ENCODE peak calls at places on chromosomes 4 and X, in six cellular contexts. T is PC-3, N is tibial artery, Z is uterus, B is A549, U is GM23248. H is an unnamed sample.

GRCh38 chr4:21102667-21103066 is 402.4 kb downstream of the PACRGL start:
- DNase-seq in T (no peak), N (no peak), Z (no peak), B (no peak), U (no peak), H (no peak)

GRCh38 chr4:24260133-24260532 is 324.2 kb downstream of the DHX15 start:
- DNase-seq in T (no peak), N (no peak), Z (no peak), B (no peak), U (no peak), H (no peak)

GRCh38 chr4:186767794-186768193 is 44.1 kb upstream of the FAT1 start:
- DNase-seq in T (no peak), N (no peak), Z (no peak), B (no peak), U (no peak), H (no peak)

GRCh38 chr4:123755655-123756054 is 359.1 kb downstream of the SPRY1 start:
- DNase-seq in T (no peak), N (no peak), Z (no peak), B (no peak), U (no peak), H (no peak)

GRCh38 chr4:4677825-4678522 is 136.1 kb upstream of the STX18 start:
- DNase-seq in T (no peak), N (no peak), Z (peak), B (no peak), U (peak), H (no peak)

GRCh38 chrX:129781134-129782014 is 1.6 kb downstream of the SASH3 start:
- DNase-seq in T (no peak), N (no peak), Z (no peak), B (no peak), U (no peak), H (no peak)

GRCh38 chr4:170400346-170400745 is 310.6 kb upstream of the AADAT start:
- DNase-seq in T (peak), N (no peak), Z (no peak), B (no peak), U (peak), H (no peak)

GRCh38 chr4:18366762-18367358 is 345.3 kb upstream of the LCORL start:
- DNase-seq in T (peak), N (no peak), Z (no peak), B (no peak), U (peak), H (no peak)

GRCh38 chrX:14697453-14697852 is 168.1 kb downstream of the GLRA2 start:
- DNase-seq in T (peak), N (no peak), Z (no peak), B (peak), U (peak), H (no peak)

GRCh38 chr4:128538111-128538882 is 250.7 kb upstream of the PGRMC2 start:
- DNase-seq in T (peak), N (no peak), Z (no peak), B (no peak), U (peak), H (no peak)

GRCh38 chrX:39480966-39481365 is 616.8 kb downstream of the BCOR start:
- DNase-seq in T (no peak), N (no peak), Z (no peak), B (no peak), U (no peak), H (no peak)

GRCh38 chr4:155799106-155799793 is 40.4 kb downstream of the GUCY1B1 start:
- DNase-seq in T (no peak), N (no peak), Z (no peak), B (no peak), U (peak), H (no peak)

GRCh38 chr4:168028568-168028967 is 63.8 kb upstream of the ANXA10 start:
- DNase-seq in T (peak), N (no peak), Z (no peak), B (peak), U (peak), H (no peak)

GRCh38 chrX:70901465-70901864 is 7.0 kb downstream of the TEX11 start:
- DNase-seq in T (no peak), N (no peak), Z (no peak), B (no peak), U (no peak), H (no peak)

GRCh38 chrX:71489540-71489939 is 43.4 kb upstream of the OGT start:
- DNase-seq in T (no peak), N (no peak), Z (no peak), B (no peak), U (peak), H (no peak)

GRCh38 chr4:83108101-83108861 is 6.2 kb downstream of the PLAC8 start:
- DNase-seq in T (no peak), N (no peak), Z (no peak), B (no peak), U (no peak), H (no peak)

GRCh38 chrX:78517124-78517523 is 142.0 kb downstream of the RTL3 start:
- DNase-seq in T (peak), N (no peak), Z (no peak), B (no peak), U (no peak), H (peak)

GRCh38 chr4:142405021-142405991 is 440.8 kb downstream of the INPP4B start:
- DNase-seq in T (peak), N (peak), Z (peak), B (peak), U (peak), H (peak)

GRCh38 chr4:17153572-17153971 is 255.1 kb upstream of the LDB2 start:
- DNase-seq in T (no peak), N (no peak), Z (no peak), B (no peak), U (no peak), H (no peak)

GRCh38 chr4:632391-632790 is 7.0 kb downstream of the PDE6B start:
- DNase-seq in T (no peak), N (peak), Z (no peak), B (no peak), U (no peak), H (no peak)

GRCh38 chr4:10578027-10578426 is 106.5 kb downstream of the CLNK start:
- DNase-seq in T (no peak), N (no peak), Z (no peak), B (no peak), U (no peak), H (no peak)

GRCh38 chr4:15498356-15498755 is 28.7 kb downstream of the CC2D2A start:
- DNase-seq in T (no peak), N (no peak), Z (no peak), B (no peak), U (no peak), H (no peak)

GRCh38 chr4:22356996-22357596 is 158.8 kb downstream of the ADGRA3 start:
- DNase-seq in T (peak), N (no peak), Z (no peak), B (no peak), U (peak), H (no peak)

GRCh38 chr4:38979511-38980230 is 52.5 kb downstream of the TMEM156 start:
- DNase-seq in T (no peak), N (no peak), Z (no peak), B (no peak), U (peak), H (no peak)

GRCh38 chr4:169116270-169116901 is 106.3 kb upstream of the CBR4 start:
- DNase-seq in T (peak), N (no peak), Z (no peak), B (no peak), U (peak), H (peak)

GRCh38 chr4:154427149-154427548 is 64.5 kb downstream of the DCHS2 start:
- DNase-seq in T (no peak), N (no peak), Z (no peak), B (no peak), U (no peak), H (no peak)

GRCh38 chr4:113919145-113919544 is 60.3 kb downstream of the ARSJ start:
- DNase-seq in T (no peak), N (no peak), Z (no peak), B (no peak), U (no peak), H (no peak)

GRCh38 chrX:42597481-42597880 is 180.5 kb downstream of the PPP1R2C start:
- DNase-seq in T (no peak), N (no peak), Z (no peak), B (no peak), U (no peak), H (no peak)

GRCh38 chrX:153921511-153922285 is 4.4 kb downstream of the ARHGAP4 start:
- DNase-seq in T (no peak), N (no peak), Z (no peak), B (no peak), U (peak), H (no peak)

GRCh38 chr4:153120235-153120634 is 84.0 kb upstream of the TRIM2 start:
- DNase-seq in T (no peak), N (no peak), Z (no peak), B (no peak), U (no peak), H (no peak)

GRCh38 chr4:47720787-47721186 is 117.1 kb downstream of the CORIN start:
- DNase-seq in T (no peak), N (no peak), Z (no peak), B (no peak), U (no peak), H (no peak)

GRCh38 chr4:77699731-77700210 is 94.2 kb downstream of the CXCL13 start:
- DNase-seq in T (peak), N (no peak), Z (no peak), B (no peak), U (peak), H (peak)

GRCh38 chr4:71630783-71631182 is 153.1 kb downstream of the GC start:
- DNase-seq in T (peak), N (no peak), Z (no peak), B (no peak), U (no peak), H (no peak)

GRCh38 chrX:40078489-40079288 is 19.1 kb downstream of the BCOR start:
- DNase-seq in T (no peak), N (no peak), Z (no peak), B (no peak), U (peak), H (no peak)

GRCh38 chr4:26936284-26937065 is 75.8 kb downstream of the STIM2 start:
- DNase-seq in T (no peak), N (no peak), Z (no peak), B (no peak), U (no peak), H (no peak)

GRCh38 chrX:40050532-40050931 is 47.2 kb downstream of the BCOR start:
- DNase-seq in T (no peak), N (no peak), Z (no peak), B (no peak), U (no peak), H (no peak)

GRCh38 chr4:1293531-1293941 is 3.8 kb downstream of the MAEA start:
- DNase-seq in T (no peak), N (no peak), Z (no peak), B (no peak), U (no peak), H (no peak)

GRCh38 chr4:2297606-2298517 is 36.0 kb upstream of the MXD4 start:
- DNase-seq in T (no peak), N (peak), Z (no peak), B (no peak), U (no peak), H (no peak)

GRCh38 chr4:183100298-183100599 is 1.2 kb downstream of the WWC2 start:
- DNase-seq in T (no peak), N (no peak), Z (no peak), B (no peak), U (no peak), H (no peak)

GRCh38 chr4:74933562-74934015 is 673 bp downstream of the PARM1 start:
- DNase-seq in T (no peak), N (peak), Z (peak), B (no peak), U (peak), H (no peak)
- H3K4me3 ChIP-seq in T (peak), N (peak), Z (peak), B (peak), U (peak), H (peak)

GRCh38 chrX:54920610-54921426 is at the start of gene TRO:
- DNase-seq in T (no peak), N (no peak), Z (no peak), B (no peak), U (peak), H (no peak)
- H3K4me3 ChIP-seq in T (no peak), N (peak), Z (peak), B (peak), U (peak), H (peak)

GRCh38 chrX:34658316-34658715 is 1.2 kb upstream of the TMEM47 start:
- DNase-seq in T (no peak), N (no peak), Z (no peak), B (no peak), U (peak), H (no peak)
- H3K4me3 ChIP-seq in T (no peak), N (no peak), Z (no peak), B (no peak), U (peak), H (no peak)

DNA sequence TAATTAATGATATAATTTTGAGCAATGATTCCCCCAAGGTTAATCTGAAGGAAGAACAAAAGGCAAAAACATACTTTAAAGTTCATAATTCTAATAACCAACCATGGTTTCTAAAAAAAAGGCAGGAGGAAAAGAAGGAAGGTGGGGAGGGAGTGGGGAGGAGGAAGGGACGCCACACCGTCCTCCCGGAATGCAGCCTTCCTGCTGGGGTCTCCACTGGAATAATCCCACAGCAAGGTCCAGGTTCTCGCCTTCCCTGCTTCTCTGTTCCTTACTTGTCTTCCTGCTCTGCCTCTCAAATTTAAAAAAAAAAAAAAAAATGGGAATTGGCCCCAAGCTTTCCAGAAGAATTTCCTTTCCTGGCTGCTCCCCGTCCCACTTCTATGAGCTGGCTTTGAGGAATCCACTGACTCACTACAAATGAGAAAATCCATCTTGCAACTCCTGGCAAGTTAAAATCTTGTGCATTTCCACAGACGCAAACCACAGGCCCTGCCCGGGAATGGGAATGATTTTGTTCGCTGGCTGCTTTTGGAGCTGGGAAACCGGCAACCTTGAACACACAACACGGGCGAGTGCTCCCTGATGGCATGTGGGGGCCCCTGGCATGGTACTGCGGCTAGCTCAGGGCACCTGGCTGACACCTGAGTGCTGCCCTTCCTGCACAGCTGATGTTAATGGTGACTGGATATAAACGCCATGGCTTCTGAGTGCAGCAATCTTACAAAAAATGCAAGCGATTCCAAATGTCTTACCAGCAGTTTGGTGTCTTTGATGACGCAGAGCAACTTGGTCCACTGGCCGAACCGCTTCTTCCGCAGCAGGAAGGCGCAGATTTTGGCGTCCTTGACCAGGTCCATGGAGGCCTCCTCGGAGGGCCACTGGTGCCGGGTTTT is 97.0 kb downstream of the AFAP1 start:
- DNase-seq in T (peak), N (peak), Z (peak), B (peak), U (peak), H (peak)
- H3K4me3 ChIP-seq in T (peak), N (peak), Z (no peak), B (no peak), U (peak), H (peak)

GRCh38 chr4:151227731-151228130 is 49.2 kb upstream of the PRSS48 start:
- DNase-seq in T (peak), N (peak), Z (peak), B (no peak), U (peak), H (peak)
- H3K4me3 ChIP-seq in T (no peak), N (peak), Z (peak), B (no peak), U (peak), H (peak)

GRCh38 chrX:47217121-47217851 is 1.2 kb upstream of the CDK16 start:
- DNase-seq in T (peak), N (no peak), Z (peak), B (peak), U (peak), H (peak)
- H3K4me3 ChIP-seq in T (peak), N (peak), Z (peak), B (peak), U (peak), H (peak)